ENCODE peak calls at places on chromosomes 6 and 20, in nine cellular contexts. One of them, this sample, is unnamed.

GRCh38 chr6:38137609-38138008 is 318.1 kb downstream of the ZFAND3 start:
- DNase-seq in Panc1: no peak
- DNase-seq in psoas muscle: no peak
- DNase-seq in mucosa of descending colon: no peak
- DNase-seq in AG10803: no peak
- DNase-seq in brain microvascular endothelial cell: no peak
- DNase-seq in adipocyte: no peak
- DNase-seq in IMR-90: no peak
- DNase-seq in astrocyte of the spinal cord: no peak
- DNase-seq in this sample: no peak

GRCh38 chr6:44043479-44044153 is 83.6 kb downstream of the MRPL14 start:
- DNase-seq in AG10803: no peak
- DNase-seq in Panc1: no peak
- DNase-seq in IMR-90: peak
- DNase-seq in mucosa of descending colon: peak
- DNase-seq in psoas muscle: no peak
- DNase-seq in astrocyte of the spinal cord: peak
- DNase-seq in adipocyte: no peak
- DNase-seq in brain microvascular endothelial cell: no peak
- DNase-seq in this sample: peak

GRCh38 chr6:33123181-33123580 is 47.4 kb downstream of the HLA-DPB1 start:
- DNase-seq in astrocyte of the spinal cord: no peak
- DNase-seq in psoas muscle: no peak
- DNase-seq in mucosa of descending colon: no peak
- DNase-seq in brain microvascular endothelial cell: no peak
- DNase-seq in AG10803: no peak
- DNase-seq in adipocyte: no peak
- DNase-seq in IMR-90: no peak
- DNase-seq in Panc1: no peak
- DNase-seq in this sample: no peak

GRCh38 chr6:161010418-161010817 is 18.8 kb downstream of the MAP3K4 start:
- DNase-seq in brain microvascular endothelial cell: no peak
- DNase-seq in psoas muscle: no peak
- DNase-seq in mucosa of descending colon: no peak
- DNase-seq in astrocyte of the spinal cord: peak
- DNase-seq in Panc1: no peak
- DNase-seq in IMR-90: peak
- DNase-seq in AG10803: peak
- DNase-seq in adipocyte: peak
- DNase-seq in this sample: peak

GRCh38 chr6:21507811-21508210 is 85.7 kb upstream of the SOX4 start:
- DNase-seq in psoas muscle: no peak
- DNase-seq in mucosa of descending colon: no peak
- DNase-seq in Panc1: no peak
- DNase-seq in brain microvascular endothelial cell: no peak
- DNase-seq in AG10803: no peak
- DNase-seq in IMR-90: peak
- DNase-seq in astrocyte of the spinal cord: no peak
- DNase-seq in adipocyte: no peak
- DNase-seq in this sample: peak

GRCh38 chr20:36802326-36803223 is 29.0 kb upstream of the DSN1 start:
- DNase-seq in AG10803: peak
- DNase-seq in adipocyte: no peak
- DNase-seq in astrocyte of the spinal cord: peak
- DNase-seq in brain microvascular endothelial cell: peak
- DNase-seq in IMR-90: peak
- DNase-seq in Panc1: no peak
- DNase-seq in mucosa of descending colon: no peak
- DNase-seq in psoas muscle: no peak
- DNase-seq in this sample: peak

GRCh38 chr20:25233016-25233772 is 14.7 kb upstream of the PYGB start:
- DNase-seq in brain microvascular endothelial cell: peak
- DNase-seq in adipocyte: peak
- DNase-seq in IMR-90: peak
- DNase-seq in AG10803: peak
- DNase-seq in mucosa of descending colon: peak
- DNase-seq in astrocyte of the spinal cord: peak
- DNase-seq in Panc1: peak
- DNase-seq in psoas muscle: peak
- DNase-seq in this sample: peak

GRCh38 chr20:33167859-33168258 is at the start of gene BPIFA2:
- DNase-seq in AG10803: no peak
- DNase-seq in mucosa of descending colon: no peak
- DNase-seq in brain microvascular endothelial cell: no peak
- DNase-seq in astrocyte of the spinal cord: no peak
- DNase-seq in adipocyte: no peak
- DNase-seq in IMR-90: no peak
- DNase-seq in psoas muscle: no peak
- DNase-seq in Panc1: no peak
- DNase-seq in this sample: no peak

GRCh38 chr6:20791932-20792331 is 257.7 kb downstream of the CDKAL1 start:
- DNase-seq in AG10803: peak
- DNase-seq in psoas muscle: no peak
- DNase-seq in adipocyte: peak
- DNase-seq in mucosa of descending colon: no peak
- DNase-seq in astrocyte of the spinal cord: peak
- DNase-seq in brain microvascular endothelial cell: no peak
- DNase-seq in Panc1: no peak
- DNase-seq in IMR-90: no peak
- DNase-seq in this sample: no peak

GRCh38 chr6:29552512-29553051 is 7.0 kb downstream of the UBD start:
- DNase-seq in mucosa of descending colon: no peak
- DNase-seq in Panc1: no peak
- DNase-seq in psoas muscle: no peak
- DNase-seq in astrocyte of the spinal cord: peak
- DNase-seq in adipocyte: peak
- DNase-seq in IMR-90: peak
- DNase-seq in brain microvascular endothelial cell: peak
- DNase-seq in AG10803: peak
- DNase-seq in this sample: peak

GRCh38 chr6:13593720-13594119 is 19.3 kb downstream of the SIRT5 start:
- DNase-seq in IMR-90: peak
- DNase-seq in adipocyte: no peak
- DNase-seq in AG10803: no peak
- DNase-seq in mucosa of descending colon: no peak
- DNase-seq in brain microvascular endothelial cell: peak
- DNase-seq in Panc1: no peak
- DNase-seq in astrocyte of the spinal cord: no peak
- DNase-seq in psoas muscle: no peak
- DNase-seq in this sample: peak

GRCh38 chr6:30463242-30463641 is 26.1 kb upstream of the HLA-E start:
- DNase-seq in brain microvascular endothelial cell: no peak
- DNase-seq in adipocyte: no peak
- DNase-seq in astrocyte of the spinal cord: no peak
- DNase-seq in mucosa of descending colon: no peak
- DNase-seq in AG10803: no peak
- DNase-seq in psoas muscle: no peak
- DNase-seq in Panc1: no peak
- DNase-seq in IMR-90: no peak
- DNase-seq in this sample: no peak

GRCh38 chr6:82914511-82914910 is 151.1 kb downstream of the UBE3D start:
- DNase-seq in AG10803: no peak
- DNase-seq in adipocyte: no peak
- DNase-seq in IMR-90: no peak
- DNase-seq in psoas muscle: no peak
- DNase-seq in brain microvascular endothelial cell: no peak
- DNase-seq in mucosa of descending colon: no peak
- DNase-seq in astrocyte of the spinal cord: no peak
- DNase-seq in Panc1: no peak
- DNase-seq in this sample: no peak

GRCh38 chr20:48205786-48206185 is 420.5 kb upstream of the SULF2 start:
- DNase-seq in Panc1: no peak
- DNase-seq in mucosa of descending colon: no peak
- DNase-seq in psoas muscle: no peak
- DNase-seq in adipocyte: no peak
- DNase-seq in IMR-90: no peak
- DNase-seq in brain microvascular endothelial cell: no peak
- DNase-seq in AG10803: no peak
- DNase-seq in astrocyte of the spinal cord: no peak
- DNase-seq in this sample: no peak

GRCh38 chr20:21096321-21097043 is 9.7 kb downstream of the LINC00237 start:
- DNase-seq in Panc1: peak
- DNase-seq in brain microvascular endothelial cell: peak
- DNase-seq in mucosa of descending colon: no peak
- DNase-seq in adipocyte: peak
- DNase-seq in astrocyte of the spinal cord: no peak
- DNase-seq in psoas muscle: no peak
- DNase-seq in IMR-90: peak
- DNase-seq in AG10803: peak
- DNase-seq in this sample: peak

GRCh38 chr20:4480104-4480503 is 241.6 kb upstream of the PRND start:
- DNase-seq in mucosa of descending colon: no peak
- DNase-seq in astrocyte of the spinal cord: no peak
- DNase-seq in psoas muscle: no peak
- DNase-seq in IMR-90: no peak
- DNase-seq in brain microvascular endothelial cell: no peak
- DNase-seq in Panc1: no peak
- DNase-seq in AG10803: no peak
- DNase-seq in adipocyte: no peak
- DNase-seq in this sample: no peak

GRCh38 chr6:41707565-41708200 is 27.7 kb downstream of the TFEB start:
- DNase-seq in IMR-90: no peak
- DNase-seq in astrocyte of the spinal cord: no peak
- DNase-seq in adipocyte: no peak
- DNase-seq in mucosa of descending colon: peak
- DNase-seq in Panc1: no peak
- DNase-seq in psoas muscle: no peak
- DNase-seq in AG10803: no peak
- DNase-seq in brain microvascular endothelial cell: no peak
- DNase-seq in this sample: no peak

GRCh38 chr20:46307139-46307998 is 929 bp downstream of the CDH22 start:
- DNase-seq in psoas muscle: peak
- DNase-seq in IMR-90: peak
- DNase-seq in astrocyte of the spinal cord: peak
- DNase-seq in brain microvascular endothelial cell: no peak
- DNase-seq in mucosa of descending colon: peak
- DNase-seq in Panc1: peak
- DNase-seq in AG10803: peak
- DNase-seq in adipocyte: peak
- DNase-seq in this sample: peak

GRCh38 chr6:46921731-46922130 is at the start of gene ADGRF5:
- DNase-seq in IMR-90: no peak
- DNase-seq in astrocyte of the spinal cord: no peak
- DNase-seq in psoas muscle: no peak
- DNase-seq in adipocyte: no peak
- DNase-seq in mucosa of descending colon: no peak
- DNase-seq in Panc1: no peak
- DNase-seq in brain microvascular endothelial cell: no peak
- DNase-seq in AG10803: no peak
- DNase-seq in this sample: no peak

GRCh38 chr6:46923476-46923875 is 1.7 kb upstream of the ADGRF5 start:
- DNase-seq in adipocyte: no peak
- DNase-seq in IMR-90: no peak
- DNase-seq in mucosa of descending colon: no peak
- DNase-seq in psoas muscle: no peak
- DNase-seq in AG10803: no peak
- DNase-seq in brain microvascular endothelial cell: no peak
- DNase-seq in astrocyte of the spinal cord: no peak
- DNase-seq in Panc1: no peak
- DNase-seq in this sample: no peak

GRCh38 chr6:46917002-46917401 is 4.7 kb downstream of the ADGRF5 start:
- DNase-seq in psoas muscle: no peak
- DNase-seq in Panc1: no peak
- DNase-seq in brain microvascular endothelial cell: no peak
- DNase-seq in adipocyte: no peak
- DNase-seq in AG10803: no peak
- DNase-seq in mucosa of descending colon: no peak
- DNase-seq in astrocyte of the spinal cord: no peak
- DNase-seq in IMR-90: no peak
- DNase-seq in this sample: no peak

GRCh38 chr6:46918830-46919229 is 2.9 kb downstream of the ADGRF5 start:
- DNase-seq in brain microvascular endothelial cell: peak
- DNase-seq in IMR-90: no peak
- DNase-seq in astrocyte of the spinal cord: no peak
- DNase-seq in mucosa of descending colon: no peak
- DNase-seq in adipocyte: no peak
- DNase-seq in psoas muscle: no peak
- DNase-seq in AG10803: no peak
- DNase-seq in Panc1: no peak
- DNase-seq in this sample: peak

GRCh38 chr6:46921059-46921458 is 679 bp downstream of the ADGRF5 start:
- DNase-seq in brain microvascular endothelial cell: no peak
- DNase-seq in astrocyte of the spinal cord: no peak
- DNase-seq in adipocyte: no peak
- DNase-seq in AG10803: no peak
- DNase-seq in mucosa of descending colon: no peak
- DNase-seq in Panc1: no peak
- DNase-seq in psoas muscle: no peak
- DNase-seq in IMR-90: no peak
- DNase-seq in this sample: no peak
- H3K4me3 ChIP-seq in brain microvascular endothelial cell: no peak
- H3K4me3 ChIP-seq in astrocyte of the spinal cord: no peak
- H3K4me3 ChIP-seq in adipocyte: no peak
- H3K4me3 ChIP-seq in AG10803: no peak
- H3K4me3 ChIP-seq in mucosa of descending colon: no peak
- H3K4me3 ChIP-seq in Panc1: no peak
- H3K4me3 ChIP-seq in psoas muscle: peak
- H3K4me3 ChIP-seq in IMR-90: no peak
- H3K4me3 ChIP-seq in this sample: no peak

GRCh38 chr6:36269834-36270705 is at the start of gene PNPLA1:
- DNase-seq in AG10803: no peak
- DNase-seq in IMR-90: no peak
- DNase-seq in Panc1: no peak
- DNase-seq in psoas muscle: no peak
- DNase-seq in brain microvascular endothelial cell: no peak
- DNase-seq in adipocyte: no peak
- DNase-seq in mucosa of descending colon: no peak
- DNase-seq in astrocyte of the spinal cord: no peak
- DNase-seq in this sample: no peak
- H3K4me3 ChIP-seq in AG10803: no peak
- H3K4me3 ChIP-seq in IMR-90: no peak
- H3K4me3 ChIP-seq in Panc1: no peak
- H3K4me3 ChIP-seq in psoas muscle: no peak
- H3K4me3 ChIP-seq in brain microvascular endothelial cell: no peak
- H3K4me3 ChIP-seq in adipocyte: no peak
- H3K4me3 ChIP-seq in mucosa of descending colon: no peak
- H3K4me3 ChIP-seq in astrocyte of the spinal cord: no peak
- H3K4me3 ChIP-seq in this sample: no peak

GRCh38 chr6:34289137-34289536 is 40.3 kb upstream of the SMIM29 start:
- DNase-seq in brain microvascular endothelial cell: no peak
- DNase-seq in Panc1: no peak
- DNase-seq in mucosa of descending colon: no peak
- DNase-seq in psoas muscle: no peak
- DNase-seq in astrocyte of the spinal cord: no peak
- DNase-seq in adipocyte: no peak
- DNase-seq in IMR-90: no peak
- DNase-seq in AG10803: no peak
- DNase-seq in this sample: no peak
- H3K4me3 ChIP-seq in brain microvascular endothelial cell: no peak
- H3K4me3 ChIP-seq in Panc1: no peak
- H3K4me3 ChIP-seq in mucosa of descending colon: no peak
- H3K4me3 ChIP-seq in psoas muscle: no peak
- H3K4me3 ChIP-seq in astrocyte of the spinal cord: no peak
- H3K4me3 ChIP-seq in adipocyte: no peak
- H3K4me3 ChIP-seq in IMR-90: no peak
- H3K4me3 ChIP-seq in AG10803: no peak
- H3K4me3 ChIP-seq in this sample: no peak

DNA sequence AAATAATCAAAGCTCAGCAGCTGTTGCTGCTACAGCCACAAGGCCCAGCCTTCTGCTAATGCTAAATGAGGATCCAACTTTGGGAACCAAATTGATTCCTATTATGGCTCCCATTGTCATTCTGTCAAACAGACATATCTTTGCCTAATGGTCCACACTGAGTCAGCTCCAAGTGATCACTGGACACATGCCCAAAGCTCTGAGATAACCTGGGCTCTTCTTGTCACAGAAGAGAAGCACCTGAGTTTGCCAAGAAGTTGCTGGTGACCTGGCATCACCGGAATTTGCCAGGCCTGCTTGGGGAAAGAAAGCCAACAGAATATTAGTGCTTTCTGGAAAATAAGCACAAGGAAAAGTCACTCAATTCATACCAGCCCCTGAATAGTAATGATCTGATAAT is 5.8 kb downstream of the TNFRSF21 start:
- DNase-seq in astrocyte of the spinal cord: no peak
- DNase-seq in adipocyte: no peak
- DNase-seq in IMR-90: no peak
- DNase-seq in mucosa of descending colon: no peak
- DNase-seq in AG10803: no peak
- DNase-seq in psoas muscle: no peak
- DNase-seq in Panc1: no peak
- DNase-seq in brain microvascular endothelial cell: no peak
- DNase-seq in this sample: no peak
- H3K4me3 ChIP-seq in astrocyte of the spinal cord: no peak
- H3K4me3 ChIP-seq in adipocyte: no peak
- H3K4me3 ChIP-seq in IMR-90: no peak
- H3K4me3 ChIP-seq in mucosa of descending colon: no peak
- H3K4me3 ChIP-seq in AG10803: no peak
- H3K4me3 ChIP-seq in psoas muscle: no peak
- H3K4me3 ChIP-seq in Panc1: no peak
- H3K4me3 ChIP-seq in brain microvascular endothelial cell: no peak
- H3K4me3 ChIP-seq in this sample: no peak